ENCODE peak calls at places on chromosomes 13 and 19, in four cellular contexts. Y, S, J and K are unnamed samples.

GRCh38 chr19:39796000-39796498 is 17.4 kb downstream of the LEUTX start:
- DNase-seq in Y (no peak), J (no peak), S (no peak), K (no peak)

GRCh38 chr13:48505597-48506091 is 27.2 kb downstream of the RCBTB2 start:
- DNase-seq in S (no peak), J (no peak), Y (no peak), K (no peak)

GRCh38 chr13:80649274-80649673 is 308.3 kb upstream of the SPRY2 start:
- DNase-seq in J (no peak), S (no peak), Y (no peak), K (no peak)

GRCh38 chr19:17125728-17126677 is 50.4 kb downstream of the MYO9B start:
- DNase-seq in Y (no peak), J (no peak), S (peak), K (no peak)

GRCh38 chr19:1648926-1649541 is 3.4 kb downstream of the TCF3 start:
- DNase-seq in Y (no peak), J (no peak), S (no peak), K (no peak)

GRCh38 chr19:5058456-5059190 is 89.7 kb downstream of the KDM4B start:
- DNase-seq in Y (peak), S (no peak), J (no peak), K (no peak)

GRCh38 chr13:47017476-47017875 is 120.6 kb upstream of the HTR2A start:
- DNase-seq in J (no peak), S (no peak), Y (no peak), K (no peak)

GRCh38 chr13:37144661-37145060 is 39.2 kb upstream of the CSNK1A1L start:
- DNase-seq in Y (no peak), S (no peak), J (no peak), K (no peak)

GRCh38 chr19:3617463-3617862 is 9.1 kb downstream of the CACTIN start:
- DNase-seq in Y (no peak), J (no peak), S (no peak), K (no peak)

GRCh38 chr13:44350775-44351504 is 22.7 kb upstream of the SERP2 start:
- DNase-seq in J (no peak), Y (no peak), S (no peak), K (no peak)

GRCh38 chr13:97328222-97328790 is 105.7 kb upstream of the RAP2A start:
- DNase-seq in J (peak), S (no peak), Y (no peak), K (peak)

GRCh38 chr13:78736142-78736541 is 77.2 kb upstream of the OBI1 start:
- DNase-seq in S (no peak), J (no peak), Y (peak), K (no peak)

GRCh38 chr19:13094285-13094595 is 8.4 kb downstream of the LYL1 start:
- DNase-seq in J (no peak), S (no peak), Y (no peak), K (no peak)

GRCh38 chr13:67299731-67300130 is 69.6 kb upstream of the PCDH9 start:
- DNase-seq in S (no peak), J (no peak), Y (peak), K (no peak)

GRCh38 chr13:48038763-48039162 is 1.2 kb downstream of the NUDT15 start:
- DNase-seq in S (no peak), Y (peak), J (no peak), K (no peak)

GRCh38 chr19:1766800-1767352 is 13.6 kb downstream of the ONECUT3 start:
- DNase-seq in Y (no peak), S (no peak), J (no peak), K (no peak)

GRCh38 chr19:55083004-55083850 is 7.6 kb downstream of the EPS8L1 start:
- DNase-seq in J (no peak), Y (no peak), S (no peak), K (peak)

GRCh38 chr19:56138069-56138468 is 3.0 kb upstream of the ZNF444 start:
- DNase-seq in Y (peak), J (no peak), S (no peak), K (no peak)

GRCh38 chr13:40814803-40815202 is 25.4 kb downstream of the SLC25A15 start:
- DNase-seq in S (no peak), Y (no peak), J (no peak), K (no peak)

GRCh38 chr13:32309312-32309711 is 5.9 kb downstream of the ZAR1L start:
- DNase-seq in S (no peak), J (no peak), Y (no peak), K (no peak)

GRCh38 chr13:43360196-43360595 is 336.8 kb downstream of the DNAJC15 start:
- DNase-seq in J (no peak), S (no peak), Y (no peak), K (no peak)

GRCh38 chr19:5719274-5719960 is 529 bp downstream of the LONP1 start:
- DNase-seq in S (no peak), Y (no peak), J (no peak), K (no peak)

GRCh38 chr13:99450416-99450815 is 50.9 kb upstream of the TM9SF2 start:
- DNase-seq in Y (no peak), S (no peak), J (no peak), K (no peak)

GRCh38 chr19:45340899-45341453 is 426 bp downstream of the KLC3 start:
- DNase-seq in S (no peak), Y (no peak), J (no peak), K (no peak)

GRCh38 chr19:47228937-47229673 is 1.9 kb downstream of the BBC3 start:
- DNase-seq in Y (no peak), S (peak), J (no peak), K (no peak)

GRCh38 chr13:38262211-38262610 is 87.4 kb upstream of the UFM1 start:
- DNase-seq in J (no peak), Y (no peak), S (no peak), K (no peak)

GRCh38 chr19:7856277-7856581 is 18.0 kb downstream of the PRR36 start:
- DNase-seq in S (no peak), Y (no peak), J (no peak), K (no peak)

GRCh38 chr13:27622102-27622820 is 569 bp downstream of the POLR1D start:
- DNase-seq in S (no peak), J (no peak), Y (peak), K (no peak)

GRCh38 chr13:80242728-80243427 is 98.0 kb downstream of the SPRY2 start:
- DNase-seq in S (no peak), Y (no peak), J (no peak), K (no peak)

GRCh38 chr13:51959773-51960172 is 51.5 kb downstream of the ATP7B start:
- DNase-seq in S (peak), Y (no peak), J (no peak), K (no peak)

GRCh38 chr13:25171517-25172302 is at the start of gene AMER2:
- DNase-seq in S (no peak), Y (no peak), J (peak), K (peak)

GRCh38 chr19:5094768-5095567 is 126.1 kb downstream of the KDM4B start:
- DNase-seq in J (no peak), Y (no peak), S (no peak), K (no peak)

GRCh38 chr19:10419200-10419645 is 1.1 kb upstream of the PDE4A start:
- DNase-seq in S (no peak), Y (no peak), J (no peak), K (peak)

GRCh38 chr19:10421981-10422461 is 1.7 kb downstream of the PDE4A start:
- DNase-seq in S (no peak), Y (no peak), J (no peak), K (no peak)

GRCh38 chr19:10419646-10420443 is 493 bp upstream of the PDE4A start:
- DNase-seq in Y (peak), J (peak), S (no peak), K (peak)

GRCh38 chr19:10421240-10421948 is 1.1 kb downstream of the PDE4A start:
- DNase-seq in S (no peak), Y (no peak), J (no peak), K (no peak)

DNA sequence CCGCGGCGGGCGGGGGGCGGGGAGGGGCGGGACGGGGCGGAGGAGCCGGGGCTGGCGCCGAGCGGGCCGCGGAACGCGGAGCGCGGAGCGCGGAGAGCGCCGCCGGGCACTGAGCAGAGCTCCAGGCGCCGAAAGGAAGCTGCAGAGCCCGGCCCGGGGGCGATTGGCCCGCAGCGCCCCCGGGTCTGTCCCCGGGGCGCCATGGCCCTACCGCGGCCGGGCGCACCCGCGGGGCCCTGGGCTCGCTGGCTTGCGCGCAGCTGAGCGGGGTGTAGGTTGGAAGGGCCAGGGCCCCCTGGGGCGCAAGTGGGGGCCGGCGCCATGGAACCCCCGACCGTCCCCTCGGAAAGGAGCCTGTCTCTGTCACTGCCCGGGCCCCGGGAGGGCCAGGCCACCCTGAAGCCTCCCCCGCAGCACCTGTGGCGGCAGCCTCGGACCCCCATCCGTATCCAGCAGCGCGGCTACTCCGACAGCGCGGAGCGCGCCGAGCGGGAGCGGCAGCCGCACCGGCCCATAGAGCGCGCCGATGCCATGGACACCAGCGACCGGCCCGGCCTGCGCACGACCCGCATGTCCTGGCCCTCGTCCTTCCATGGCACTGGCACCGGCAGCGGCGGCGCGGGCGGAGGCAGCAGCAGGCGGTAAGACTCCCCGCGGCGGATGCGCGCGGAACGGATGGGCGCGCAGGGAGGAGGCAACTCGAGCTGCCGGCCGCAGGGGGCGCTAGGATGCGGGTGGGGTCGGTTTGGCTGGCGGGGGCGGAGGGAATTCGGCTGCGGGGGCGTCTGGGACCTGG is at the start of gene PDE4A:
- DNase-seq in J (peak), S (no peak), Y (peak), K (peak)
- TF ChIP-seq CTCF in J (peak), S (no peak), Y (peak), K (peak)

GRCh38 chr19:58338825-58339558 is 12.2 kb downstream of the ZSCAN22 start:
- DNase-seq in Y (peak), J (peak), S (no peak), K (peak)
- TF ChIP-seq CTCF in Y (no peak), J (peak), S (no peak), K (no peak)

DNA sequence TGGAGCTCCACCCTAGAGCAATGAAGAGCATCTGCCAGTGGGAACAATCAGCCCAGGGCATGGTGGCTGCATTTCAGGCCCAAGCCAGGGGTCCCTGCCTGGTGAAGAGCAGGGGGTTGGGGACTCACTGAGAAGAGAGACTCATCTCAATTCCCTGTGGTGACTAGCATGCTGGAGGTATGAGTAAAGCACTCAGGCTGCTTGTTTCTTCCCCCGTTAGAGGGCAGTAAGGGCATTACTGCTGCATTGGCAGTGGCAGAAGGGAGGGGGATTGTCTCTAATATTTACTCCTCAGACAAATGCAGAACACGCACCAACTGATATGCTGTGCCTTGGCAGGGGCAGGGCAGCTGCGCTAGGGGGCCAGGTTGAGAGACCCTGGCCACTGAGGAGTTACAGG is 329.1 kb downstream of the SLITRK5 start:
- DNase-seq in Y (no peak), S (no peak), J (no peak), K (no peak)
- TF ChIP-seq CTCF in Y (no peak), S (no peak), J (no peak), K (no peak)

GRCh38 chr19:15251010-15251748 is 18.9 kb upstream of the EPHX3 start:
- DNase-seq in J (no peak), Y (no peak), S (no peak), K (no peak)

GRCh38 chr19:15253076-15253475 is 20.8 kb upstream of the EPHX3 start:
- DNase-seq in Y (no peak), S (no peak), J (no peak), K (no peak)

GRCh38 chr19:15252398-15253018 is 20.3 kb upstream of the EPHX3 start:
- DNase-seq in J (peak), Y (no peak), S (no peak), K (peak)

GRCh38 chr19:15250635-15250993 is 18.4 kb upstream of the EPHX3 start:
- DNase-seq in Y (no peak), J (no peak), S (no peak), K (no peak)

DNA sequence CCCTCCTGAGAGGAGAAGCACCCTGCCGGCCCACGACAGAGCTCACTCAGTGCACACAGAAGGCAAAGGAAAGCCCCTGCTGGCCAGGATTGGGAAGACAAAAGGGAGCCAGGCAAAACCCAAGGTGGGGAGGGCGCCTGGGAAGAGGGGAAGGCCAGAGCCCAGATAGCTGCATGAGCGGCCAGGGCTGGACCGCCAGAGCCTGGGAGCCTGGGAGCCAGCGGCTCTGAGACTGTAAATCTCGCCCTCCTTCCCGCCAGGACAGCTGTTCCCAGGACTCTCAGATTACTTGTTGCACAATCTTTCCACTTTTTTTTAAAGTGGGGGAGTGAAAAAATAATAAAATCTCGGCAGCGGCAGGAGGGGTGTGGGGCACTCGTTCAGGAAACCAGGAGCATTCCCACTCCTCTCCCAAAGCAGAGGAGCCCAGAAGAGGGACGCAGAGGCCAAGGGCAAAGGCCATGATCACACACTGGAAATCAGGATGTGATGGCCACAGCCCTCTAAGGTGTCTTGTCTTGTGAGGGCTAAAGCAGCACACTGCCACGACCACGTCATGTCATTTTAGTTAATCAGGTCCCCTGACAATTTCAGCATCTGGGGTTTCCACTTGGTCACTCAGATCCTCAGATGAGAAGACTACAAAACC is 19.6 kb upstream of the EPHX3 start:
- DNase-seq in S (peak), Y (peak), J (peak), K (peak)
- TF ChIP-seq CTCF in S (no peak), Y (peak), J (no peak), K (peak)

DNA sequence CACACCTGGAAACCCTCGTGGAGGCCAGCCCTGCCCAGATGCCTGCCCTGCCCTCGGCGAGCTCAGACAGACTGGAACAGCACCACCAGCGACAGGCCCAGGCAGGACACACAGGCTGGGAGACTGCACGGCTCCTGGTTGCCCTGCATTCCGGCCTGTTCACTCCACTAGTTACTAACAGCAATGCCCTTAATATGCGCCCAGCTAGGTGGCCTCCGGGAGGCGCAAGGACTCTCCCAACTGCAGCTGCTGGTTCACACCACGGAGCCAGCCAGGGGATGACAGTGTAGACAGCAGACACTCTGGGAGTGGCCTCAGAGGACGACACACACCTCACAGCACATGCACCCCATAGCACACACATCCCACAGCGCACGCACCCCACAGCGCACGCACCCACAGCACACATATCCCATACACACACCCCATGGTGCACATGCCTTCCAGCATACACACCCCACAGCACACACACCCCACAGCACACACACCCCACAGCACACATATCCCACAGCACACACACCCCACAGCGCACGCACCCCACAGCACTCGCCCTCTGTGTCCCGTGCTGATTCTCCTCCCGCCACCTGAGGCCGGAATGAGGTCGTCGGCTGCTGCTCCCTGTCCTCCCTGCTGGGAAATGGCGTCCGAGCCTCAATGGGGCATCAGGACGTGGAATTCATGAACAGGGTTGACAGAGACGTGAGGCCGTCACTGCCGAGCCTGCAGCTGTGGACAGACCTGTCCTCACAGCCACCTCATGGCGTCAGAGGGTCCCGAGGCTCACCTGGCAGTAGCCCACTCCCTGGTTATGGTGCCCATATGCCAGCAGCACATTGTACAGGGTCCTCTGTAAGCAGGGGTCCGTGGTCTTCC is 13.6 kb downstream of the GRTP1 start:
- DNase-seq in Y (no peak), J (no peak), S (no peak), K (no peak)
- TF ChIP-seq CTCF in Y (no peak), J (no peak), S (no peak), K (no peak)